ENCODE peak calls at places on chromosomes 3 and 15, in eight cellular contexts. J is tibial artery, O is cardiac muscle cell, H is spleen, L is ovary, B is right lobe of liver, W is testis, C is body of pancreas. A is an unnamed sample.
A peak's percentile ranks its signal among the peaks of the same experiment; 100 is the strongest.

GRCh38 chr15:48925714-48926223 is 38.0 kb downstream of the SHC4 start:
- DNase-seq in C (no peak), H (no peak), O (no peak), W (no peak), B (no peak), J (no peak), L (no peak), A (no peak)

GRCh38 chr3:170323371-170323770 is 34.1 kb upstream of the SKIL start:
- DNase-seq in C (no peak), W (no peak), L (no peak), O (no peak), J (no peak), B (no peak), H (no peak), A (no peak)

GRCh38 chr15:34783986-34784385 is 11.4 kb downstream of the ACTC1 start:
- DNase-seq in H (no peak), W (peak; percentile 27), L (no peak), O (no peak), J (no peak), B (no peak), C (no peak), A (no peak)

GRCh38 chr15:63836579-63836978 is 2.8 kb upstream of the HERC1 start:
- DNase-seq in H (no peak), W (no peak), L (no peak), J (no peak), C (no peak), O (no peak), B (no peak), A (no peak)

GRCh38 chr3:43206632-43207031 is 79.7 kb upstream of the SNRK start:
- DNase-seq in L (no peak), C (no peak), B (no peak), O (no peak), W (no peak), J (no peak), H (no peak), A (no peak)

GRCh38 chr3:47347217-47347801 is 33.5 kb upstream of the PTPN23 start:
- DNase-seq in O (no peak), C (no peak), W (no peak), B (no peak), L (no peak), H (no peak), J (no peak), A (no peak)

GRCh38 chr3:187763850-187764648 is 18.8 kb upstream of the BCL6 start:
- DNase-seq in H (no peak), J (no peak), B (no peak), O (no peak), W (no peak), L (no peak), C (no peak), A (no peak)

GRCh38 chr3:58658508-58658907 is 8.1 kb downstream of the FAM3D start:
- DNase-seq in O (no peak), L (no peak), W (peak; percentile 41), H (no peak), B (no peak), J (peak; percentile 6), C (no peak), A (no peak)

GRCh38 chr3:121883507-121883906 is 10.7 kb upstream of the SLC15A2 start:
- DNase-seq in H (no peak), C (no peak), W (peak; percentile 16), L (no peak), B (no peak), J (no peak), O (peak; percentile 13), A (no peak)
- TF ChIP-seq CTCF in H (no peak), C (no peak), W (peak; percentile 37), L (no peak), B (no peak), J (no peak), O (peak; percentile 47), A (peak; percentile 50)

GRCh38 chr3:7207092-7207491 is 346.2 kb downstream of the GRM7 start:
- DNase-seq in H (no peak), L (no peak), J (no peak), W (no peak), O (no peak), C (no peak), B (no peak), A (no peak)
- H3K9me3 ChIP-seq in H (no peaks in the 10 kb centered on the region), L (no peaks in the 10 kb centered on the region), J (no peaks in the 10 kb centered on the region), W (no peaks in the 10 kb centered on the region), O (no peaks in the 10 kb centered on the region), C (no peaks in the 10 kb centered on the region), B (no peaks in the 10 kb centered on the region), A (no peaks in the 10 kb centered on the region)

GRCh38 chr3:13882876-13883275 is 3.0 kb upstream of the WNT7A start:
- DNase-seq in O (no peak), L (no peak), J (no peak), H (no peak), B (peak; percentile 5), W (no peak), C (no peak), A (no peak)
- H3K4me1 ChIP-seq in O (peaks cover 3% of the 10 kb centered on the region), L (no peaks in the 10 kb centered on the region), J (peaks cover 30% of the 10 kb centered on the region), H (peaks cover 43% of the 10 kb centered on the region), B (no peaks in the 10 kb centered on the region), W (peaks cover 13% of the 10 kb centered on the region), C (peaks cover 29% of the 10 kb centered on the region), A (peaks cover 10% of the 10 kb centered on the region)

GRCh38 chr3:160992712-160993111 is 112.4 kb downstream of the B3GALNT1 start:
- DNase-seq in C (no peak), H (no peak), J (no peak), L (no peak), B (no peak), W (no peak), O (no peak), A (no peak)
- TF ChIP-seq CTCF in C (no peak), H (no peak), J (no peak), L (no peak), B (no peak), W (no peak), O (no peak), A (no peak)